ENCODE peak calls at places on chromosome 6, in seven cellular contexts. K is naive thymus-derived CD4-positive, alpha-beta T cell; V is stimulated activated CD8-positive, alpha-beta memory T cell treated with anti-CD3 and anti-CD28 coated beads, Interleukin-2, amount 100 ng/mL, for 1 hour; C is AG09309; J is NCI-H1930; G is activated CD4-positive, alpha-beta T cell treated with anti-CD3 and anti-CD28 coated beads for 36 hours; H is T-cell. D is an unnamed sample.

GRCh38 chr6:39792501-39793450 is 600 bp downstream of the DAAM2 start:
- DNase-seq in J (no peak), H (no peak), V (no peak), G (no peak), K (no peak), C (no peak), D (no peak)

GRCh38 chr6:54115966-54116365 is 4.7 kb downstream of the MLIP start:
- DNase-seq in C (no peak), H (no peak), G (no peak), J (no peak), V (no peak), K (no peak), D (no peak)

GRCh38 chr6:2127484-2127911 is 117.9 kb downstream of the GMDS start:
- DNase-seq in G (peak), K (peak), H (peak), J (no peak), V (peak), C (no peak), D (peak)

GRCh38 chr6:130760006-130760405 is 67.2 kb upstream of the SMLR1 start:
- DNase-seq in G (no peak), C (peak), J (peak), K (no peak), V (no peak), H (no peak), D (no peak)

GRCh38 chr6:160804639-160805038 is 102.6 kb downstream of the PLG start:
- DNase-seq in H (no peak), C (no peak), V (no peak), J (no peak), G (no peak), K (no peak), D (no peak)

GRCh38 chr6:80338201-80338836 is 231.8 kb downstream of the BCKDHB start:
- DNase-seq in C (peak), G (peak), H (peak), J (no peak), V (peak), K (peak), D (peak)

GRCh38 chr6:98842489-98843180 is 8.3 kb downstream of the POU3F2 start:
- DNase-seq in H (no peak), K (no peak), C (no peak), G (no peak), J (no peak), V (no peak), D (no peak)

GRCh38 chr6:50087231-50087954 is 37.7 kb upstream of the DEFB112 start:
- DNase-seq in G (no peak), V (no peak), C (no peak), H (no peak), K (no peak), J (no peak), D (no peak)

GRCh38 chr6:15330174-15330934 is 84.5 kb downstream of the JARID2 start:
- DNase-seq in C (no peak), G (no peak), J (no peak), K (no peak), H (no peak), V (no peak), D (no peak)

GRCh38 chr6:36326351-36326995 is 10.2 kb downstream of the BNIP5 start:
- DNase-seq in C (no peak), K (no peak), V (no peak), H (no peak), J (peak), G (no peak), D (no peak)

GRCh38 chr6:9437836-9438235 is 977.0 kb downstream of the TFAP2A start:
- DNase-seq in H (no peak), V (no peak), C (no peak), G (no peak), K (no peak), J (no peak), D (no peak)

GRCh38 chr6:26170181-26170580 is 83.0 kb downstream of the HFE start:
- DNase-seq in K (no peak), V (no peak), C (no peak), J (no peak), H (no peak), G (no peak), D (no peak)

GRCh38 chr6:5712349-5713215 is 294.1 kb downstream of the NRN1 start:
- DNase-seq in K (no peak), V (no peak), J (no peak), G (no peak), C (no peak), H (no peak), D (no peak)

GRCh38 chr6:90044182-90044832 is 150.0 kb downstream of the GJA10 start:
- DNase-seq in C (no peak), G (no peak), H (no peak), J (no peak), V (no peak), K (no peak), D (no peak)

GRCh38 chr6:136550045-136550329 is 235 bp downstream of the MAP7 start:
- DNase-seq in V (no peak), J (no peak), K (no peak), G (no peak), C (no peak), H (no peak), D (no peak)

GRCh38 chr6:24273471-24273870 is 84.4 kb downstream of the DCDC2 start:
- DNase-seq in C (peak), K (no peak), J (no peak), H (no peak), G (no peak), V (no peak), D (no peak)

GRCh38 chr6:151676460-151676807 is 131.0 kb upstream of the ESR1 start:
- DNase-seq in J (no peak), G (no peak), C (no peak), V (no peak), K (no peak), H (no peak), D (no peak)

GRCh38 chr6:163712569-163712966 is 298.1 kb downstream of the QKI start:
- DNase-seq in V (no peak), C (no peak), H (no peak), J (no peak), K (no peak), G (no peak), D (no peak)

GRCh38 chr6:137867685-137868509 is 838 bp downstream of the TNFAIP3 start:
- DNase-seq in G (peak), V (no peak), C (no peak), K (peak), J (no peak), H (peak), D (no peak)

GRCh38 chr6:45896783-45897441 is 118.7 kb downstream of the CLIC5 start:
- DNase-seq in V (no peak), K (no peak), C (peak), G (no peak), J (no peak), H (no peak), D (no peak)

GRCh38 chr6:55443238-55444134 is 116.2 kb downstream of the GFRAL start:
- DNase-seq in C (no peak), K (no peak), G (no peak), V (no peak), J (no peak), H (no peak), D (no peak)

GRCh38 chr6:100246206-100246605 is 218.5 kb downstream of the SIM1 start:
- DNase-seq in C (no peak), V (no peak), G (no peak), H (no peak), J (no peak), K (no peak), D (no peak)

GRCh38 chr6:128271527-128271926 is 248.9 kb downstream of the PTPRK start:
- DNase-seq in C (no peak), J (no peak), G (no peak), H (no peak), K (no peak), V (no peak), D (no peak)

GRCh38 chr6:30829639-30830250 is 54.6 kb upstream of the DDR1 start:
- DNase-seq in G (peak), C (no peak), K (peak), J (no peak), H (no peak), V (no peak), D (no peak)

GRCh38 chr6:147881432-147881831 is 372.9 kb downstream of the SAMD5 start:
- DNase-seq in G (no peak), J (no peak), V (no peak), K (no peak), H (no peak), C (no peak), D (no peak)

GRCh38 chr6:35391240-35391968 is 49.0 kb downstream of the PPARD start:
- DNase-seq in K (no peak), J (no peak), H (no peak), C (peak), V (no peak), G (no peak), D (no peak)

GRCh38 chr6:90068835-90069478 is 174.7 kb downstream of the GJA10 start:
- DNase-seq in J (no peak), V (no peak), K (no peak), H (no peak), C (no peak), G (no peak), D (no peak)

GRCh38 chr6:7730852-7731251 is 5.0 kb downstream of the BMP6 start:
- DNase-seq in J (no peak), K (no peak), V (no peak), H (no peak), C (peak), G (no peak), D (no peak)

GRCh38 chr6:109820706-109821350 is 129.7 kb downstream of the FIG4 start:
- DNase-seq in C (no peak), K (no peak), G (no peak), H (no peak), V (no peak), J (no peak), D (no peak)

GRCh38 chr6:81843302-81843701 is 90.8 kb upstream of the TENT5A start:
- DNase-seq in K (no peak), J (no peak), C (no peak), G (no peak), V (no peak), H (no peak), D (no peak)

GRCh38 chr6:44725070-44725469 is 337.6 kb downstream of the CDC5L start:
- DNase-seq in K (no peak), V (no peak), G (no peak), H (no peak), C (no peak), J (no peak), D (no peak)

GRCh38 chr6:128492386-128492785 is 28.0 kb downstream of the PTPRK start:
- DNase-seq in C (no peak), K (no peak), G (no peak), J (no peak), V (no peak), H (no peak), D (no peak)